ENCODE peak calls at places on chromosome 5, in ten cellular contexts. Q is cerebellum; X is activated CD8-positive, alpha-beta memory T cell treated with anti-CD3 and anti-CD28 coated beads for 48 hours; K is activated naive CD4-positive, alpha-beta T cell treated with anti-CD3 and anti-CD28 coated beads for 36 hours; O is T-helper 22 cell; I is H4; J is naive B cell; L is neuronal stem cell; V is NCI-H1930; S is astrocyte of the hippocampus. Y is an unnamed sample.

GRCh38 chr5:158590936-158591863 is 508.5 kb downstream of the EBF1 start:
- DNase-seq in K (no peak), L (peak), S (peak), V (no peak), J (no peak), O (no peak), I (peak), X (no peak), Q (no peak), Y (no peak)

GRCh38 chr5:97735209-97735608 is 552.2 kb upstream of the RIOK2 start:
- DNase-seq in X (no peak), J (no peak), K (no peak), O (no peak), V (no peak), Q (no peak), L (no peak), I (no peak), S (peak), Y (no peak)

GRCh38 chr5:1950708-1951103 is 68.0 kb upstream of the IRX4 start:
- DNase-seq in O (no peak), S (no peak), K (no peak), V (no peak), Q (no peak), J (no peak), L (no peak), I (peak), X (no peak), Y (no peak)

GRCh38 chr5:15664961-15665360 is 165.0 kb downstream of the FBXL7 start:
- DNase-seq in L (no peak), I (no peak), Q (no peak), X (no peak), O (no peak), K (no peak), J (no peak), V (no peak), S (no peak), Y (no peak)

GRCh38 chr5:98296426-98296825 is 477.0 kb upstream of the RGMB start:
- DNase-seq in J (no peak), S (peak), Q (no peak), V (no peak), O (no peak), K (no peak), L (no peak), I (no peak), X (no peak), Y (no peak)

GRCh38 chr5:143920772-143921171 is 108.8 kb downstream of the HMHB1 start:
- DNase-seq in V (no peak), X (no peak), Q (no peak), S (peak), J (no peak), L (no peak), K (no peak), I (no peak), O (no peak), Y (no peak)

GRCh38 chr5:40414922-40415321 is 264.8 kb upstream of the PTGER4 start:
- DNase-seq in L (no peak), X (no peak), O (no peak), I (no peak), V (no peak), J (no peak), K (no peak), S (no peak), Q (no peak), Y (no peak)

GRCh38 chr5:4295663-4296339 is 700.2 kb downstream of the IRX1 start:
- DNase-seq in X (no peak), Q (peak), O (no peak), I (peak), S (peak), K (no peak), J (no peak), L (peak), V (no peak), Y (no peak)

GRCh38 chr5:138466900-138467710 is 1.8 kb downstream of the EGR1 start:
- DNase-seq in X (no peak), I (peak), Q (no peak), V (no peak), L (no peak), S (peak), O (no peak), K (no peak), J (no peak), Y (no peak)

GRCh38 chr5:159451197-159452052 is 121.1 kb upstream of the IL12B start:
- DNase-seq in S (peak), J (no peak), I (peak), L (no peak), K (no peak), V (no peak), X (no peak), Q (peak), O (no peak), Y (no peak)

GRCh38 chr5:57692582-57693487 is 210.2 kb upstream of the ACTBL2 start:
- DNase-seq in O (no peak), K (peak), X (no peak), I (peak), V (no peak), Q (peak), L (peak), S (peak), J (no peak), Y (no peak)

GRCh38 chr5:19492861-19493260 is 495.1 kb downstream of the CDH18 start:
- DNase-seq in V (no peak), O (no peak), I (no peak), X (no peak), J (no peak), S (peak), L (no peak), K (no peak), Q (no peak), Y (no peak)

GRCh38 chr5:150503977-150504620 is 3.8 kb upstream of the NDST1 start:
- DNase-seq in O (no peak), I (peak), V (no peak), K (no peak), Q (no peak), X (no peak), J (no peak), S (peak), L (no peak), Y (no peak)

GRCh38 chr5:142115937-142116614 is 7.5 kb downstream of the NDFIP1 start:
- DNase-seq in K (no peak), O (no peak), L (no peak), I (no peak), Q (no peak), V (no peak), S (no peak), J (no peak), X (no peak), Y (no peak)

GRCh38 chr5:129904102-129904666 is at the start of gene CHSY3:
- DNase-seq in I (peak), O (no peak), S (peak), L (peak), J (no peak), K (peak), X (no peak), Q (peak), V (peak), Y (peak)

GRCh38 chr5:123000731-123001130 is 35.8 kb downstream of the PPIC start:
- DNase-seq in K (no peak), O (no peak), Q (no peak), X (no peak), S (no peak), I (no peak), J (no peak), V (peak), L (no peak), Y (no peak)

GRCh38 chr5:142821027-142821732 is 51.0 kb downstream of the ARHGAP26 start:
- DNase-seq in V (no peak), Q (no peak), J (no peak), L (no peak), O (no peak), K (no peak), S (no peak), X (no peak), I (no peak), Y (no peak)

GRCh38 chr5:150142800-150143724 is 12.6 kb downstream of the PDGFRB start:
- DNase-seq in O (no peak), J (no peak), S (peak), V (no peak), X (no peak), K (no peak), L (no peak), Q (no peak), I (peak), Y (no peak)

GRCh38 chr5:71810456-71811181 is 91.5 kb downstream of the CARTPT start:
- DNase-seq in J (no peak), L (no peak), S (peak), V (no peak), X (no peak), I (no peak), Q (no peak), O (no peak), K (no peak), Y (no peak)

GRCh38 chr5:157295247-157295646 is 29.3 kb downstream of the CYFIP2 start:
- DNase-seq in I (no peak), Q (no peak), J (no peak), O (no peak), L (no peak), V (peak), X (no peak), K (no peak), S (no peak), Y (peak)

GRCh38 chr5:158741296-158741695 is 358.4 kb downstream of the EBF1 start:
- DNase-seq in L (no peak), Q (no peak), O (no peak), K (no peak), S (no peak), V (no peak), I (no peak), X (no peak), J (no peak), Y (no peak)

GRCh38 chr5:69492391-69493234 is at the start of gene OCLN:
- DNase-seq in S (peak), J (no peak), Q (peak), K (peak), I (no peak), X (no peak), O (no peak), V (peak), L (peak), Y (no peak)